ENCODE peak calls at places on chromosomes 2 and 18, in seven cellular contexts. B is kidney epithelial cell; Y is fibroblast of lung; U is CD8-positive, alpha-beta memory T cell; Q is WERI-Rb-1; W is neuronal stem cell; M is Jurkat, Clone E6-1. I is an unnamed sample.

GRCh38 chr2:130183500-130184373 is 1.7 kb downstream of the MZT2B start:
- DNase-seq in B (no peak), Y (peak; percentile 33), U (no peak), Q (no peak), W (peak; percentile 37), M (no peak), I (no peak)

GRCh38 chr18:75114231-75114630 is 94.7 kb downstream of the PTGR3 start:
- DNase-seq in B (no peak), Y (no peak), U (no peak), Q (no peak), W (no peak), M (no peak), I (no peak)

GRCh38 chr2:208565690-208566421 is 159.3 kb downstream of the PTH2R start:
- DNase-seq in B (no peak), Y (no peak), U (no peak), Q (no peak), W (no peak), M (peak; percentile 5), I (no peak)

GRCh38 chr2:134206573-134206972 is 47.3 kb upstream of the MGAT5 start:
- DNase-seq in B (no peak), Y (peak; percentile 34), U (no peak), Q (no peak), W (no peak), M (no peak), I (no peak)

GRCh38 chr2:209321076-209321475 is 102.8 kb upstream of the MAP2 start:
- DNase-seq in B (peak; percentile 44), Y (peak; percentile 69), U (no peak), Q (no peak), W (no peak), M (no peak), I (no peak)

GRCh38 chr2:240413813-240414429 is 21.5 kb upstream of the GPC1 start:
- DNase-seq in B (no peak), Y (no peak), U (no peak), Q (peak; percentile 0), W (no peak), M (no peak), I (no peak)

GRCh38 chr2:207142461-207142860 is 23.3 kb downstream of the KLF7 start:
- DNase-seq in B (no peak), Y (no peak), U (no peak), Q (no peak), W (no peak), M (no peak), I (peak; percentile 61)

GRCh38 chr2:54444503-54444902 is 11.6 kb upstream of the SPTBN1 start:
- DNase-seq in B (no peak), Y (no peak), U (no peak), Q (no peak), W (no peak), M (no peak), I (no peak)

GRCh38 chr2:238912916-238913875 is 65.3 kb downstream of the TWIST2 start:
- DNase-seq in B (no peak), Y (no peak), U (no peak), Q (no peak), W (no peak), M (no peak), I (no peak)

GRCh38 chr18:23069481-23069880 is 65.8 kb upstream of the CABLES1 start:
- DNase-seq in B (no peak), Y (no peak), U (peak; percentile 68), Q (no peak), W (no peak), M (no peak), I (no peak)

GRCh38 chr2:203820969-203821368 is 46.6 kb upstream of the CTLA4 start:
- DNase-seq in B (no peak), Y (no peak), U (no peak), Q (no peak), W (no peak), M (no peak), I (no peak)

GRCh38 chr2:207483477-207483876 is 46.3 kb upstream of the CREB1 start:
- DNase-seq in B (no peak), Y (no peak), U (no peak), Q (no peak), W (no peak), M (no peak), I (no peak)

GRCh38 chr2:177322801-177323261 is 58.3 kb upstream of the NFE2L2 start:
- DNase-seq in B (no peak), Y (no peak), U (no peak), Q (no peak), W (no peak), M (no peak), I (no peak)

GRCh38 chr2:2648094-2648493 is 317.0 kb upstream of the MYT1L start:
- DNase-seq in B (no peak), Y (no peak), U (no peak), Q (no peak), W (no peak), M (no peak), I (no peak)

GRCh38 chr2:199911877-199912161 is 726 bp downstream of the C2orf69 start:
- DNase-seq in B (no peak), Y (no peak), U (no peak), Q (no peak), W (no peak), M (no peak), I (no peak)

GRCh38 chr18:63757541-63757940 is 17.7 kb upstream of the SERPINB7 start:
- DNase-seq in B (no peak), Y (no peak), U (no peak), Q (no peak), W (no peak), M (no peak), I (no peak)

GRCh38 chr2:27001851-27002369 is 30.9 kb upstream of the TMEM214 start:
- DNase-seq in B (no peak), Y (no peak), U (no peak), Q (no peak), W (no peak), M (no peak), I (no peak)

GRCh38 chr2:229980440-229981184 is 58.3 kb downstream of the FBXO36 start:
- DNase-seq in B (no peak), Y (peak; percentile 39), U (no peak), Q (no peak), W (no peak), M (peak; percentile 11), I (no peak)

GRCh38 chr18:48405108-48405507 is 4.1 kb downstream of the ZBTB7C start:
- DNase-seq in B (no peak), Y (peak; percentile 51), U (no peak), Q (no peak), W (no peak), M (no peak), I (no peak)

GRCh38 chr2:138615257-138615656 is 113.7 kb downstream of the SPOPL start:
- DNase-seq in B (peak; percentile 96), Y (no peak), U (no peak), Q (no peak), W (no peak), M (no peak), I (no peak)

GRCh38 chr2:218981390-218982311 is 3.3 kb downstream of the FEV start:
- DNase-seq in B (no peak), Y (no peak), U (no peak), Q (peak; percentile 55), W (no peak), M (no peak), I (no peak)

DNA sequence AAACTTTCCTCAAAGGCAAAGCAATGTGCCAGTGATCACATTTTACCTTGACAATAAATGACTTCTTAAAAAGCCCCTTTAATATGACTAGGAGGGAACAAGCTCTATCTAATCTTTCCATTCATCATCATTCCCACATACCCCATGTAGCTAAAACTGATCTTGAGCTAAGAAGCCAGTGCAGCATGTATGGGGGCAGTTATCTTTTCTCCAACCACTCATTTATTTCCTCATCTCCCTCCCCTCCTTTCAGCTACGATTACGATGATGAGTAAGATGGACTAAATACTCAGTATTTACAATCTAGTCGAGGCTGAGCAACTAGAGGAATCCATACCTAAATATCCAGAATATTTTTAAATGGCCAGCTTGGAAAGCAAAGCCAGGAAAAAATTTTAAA is 35.5 kb downstream of the PNO1 start:
- DNase-seq in B (no peak), Y (no peak), U (no peak), Q (no peak), W (no peak), M (no peak), I (no peak)
- H3K4me3 ChIP-seq in B (no peak overlapping the region), Y (no peak overlapping the region), U (no peak overlapping the region), Q (no peak overlapping the region), W (no peak overlapping the region), M (no peak overlapping the region), I (no peak overlapping the region)

GRCh38 chr2:194346189-194346588 is 1310.8 kb upstream of the SLC39A10 start:
- DNase-seq in B (no peak), Y (no peak), U (no peak), Q (no peak), W (peak; percentile 18), M (no peak), I (no peak)

GRCh38 chr2:194343167-194343566 is 1313.9 kb upstream of the SLC39A10 start:
- DNase-seq in B (no peak), Y (no peak), U (no peak), Q (no peak), W (no peak), M (no peak), I (no peak)

GRCh38 chr2:194345347-194345746 is 1311.7 kb upstream of the SLC39A10 start:
- DNase-seq in B (no peak), Y (no peak), U (no peak), Q (no peak), W (no peak), M (no peak), I (no peak)
- H3K4me3 ChIP-seq in B (no peak overlapping the region), Y (no peak overlapping the region), U (no peak overlapping the region), Q (no peak overlapping the region), W (no peak overlapping the region), M (no peak overlapping the region), I (no peak overlapping the region)

DNA sequence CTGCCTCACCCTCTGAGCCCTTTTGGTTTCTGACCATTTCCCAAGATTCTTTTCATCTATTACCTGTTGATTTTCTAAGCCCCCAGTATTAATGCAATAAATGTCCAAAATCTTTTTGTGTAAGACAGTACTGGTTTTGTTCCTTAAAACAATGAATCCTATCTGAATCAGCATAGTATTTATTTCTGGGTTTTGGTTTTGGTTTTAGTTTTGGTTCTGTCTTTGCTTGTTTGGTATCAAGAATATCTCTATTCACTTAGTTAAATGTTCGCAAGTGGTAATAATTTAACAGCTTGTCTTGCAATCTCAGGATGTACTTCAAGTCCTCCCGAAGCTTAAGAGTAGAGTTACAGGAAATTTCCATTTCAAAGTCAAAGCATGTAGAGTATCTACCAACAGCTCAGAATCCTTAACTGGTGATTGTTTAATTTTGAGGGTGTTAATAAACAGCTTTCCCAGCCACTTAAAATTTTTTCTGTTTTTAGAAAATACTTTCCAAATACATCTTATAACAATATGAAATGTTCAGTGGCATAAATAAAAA is 67.7 kb upstream of the NEDD4L start:
- DNase-seq in B (no peak), Y (no peak), U (no peak), Q (no peak), W (no peak), M (no peak), I (no peak)
- H3K4me3 ChIP-seq in B (no peak overlapping the region), Y (no peak overlapping the region), U (no peak overlapping the region), Q (no peak overlapping the region), W (no peak overlapping the region), M (no peak overlapping the region), I (no peak overlapping the region)

DNA sequence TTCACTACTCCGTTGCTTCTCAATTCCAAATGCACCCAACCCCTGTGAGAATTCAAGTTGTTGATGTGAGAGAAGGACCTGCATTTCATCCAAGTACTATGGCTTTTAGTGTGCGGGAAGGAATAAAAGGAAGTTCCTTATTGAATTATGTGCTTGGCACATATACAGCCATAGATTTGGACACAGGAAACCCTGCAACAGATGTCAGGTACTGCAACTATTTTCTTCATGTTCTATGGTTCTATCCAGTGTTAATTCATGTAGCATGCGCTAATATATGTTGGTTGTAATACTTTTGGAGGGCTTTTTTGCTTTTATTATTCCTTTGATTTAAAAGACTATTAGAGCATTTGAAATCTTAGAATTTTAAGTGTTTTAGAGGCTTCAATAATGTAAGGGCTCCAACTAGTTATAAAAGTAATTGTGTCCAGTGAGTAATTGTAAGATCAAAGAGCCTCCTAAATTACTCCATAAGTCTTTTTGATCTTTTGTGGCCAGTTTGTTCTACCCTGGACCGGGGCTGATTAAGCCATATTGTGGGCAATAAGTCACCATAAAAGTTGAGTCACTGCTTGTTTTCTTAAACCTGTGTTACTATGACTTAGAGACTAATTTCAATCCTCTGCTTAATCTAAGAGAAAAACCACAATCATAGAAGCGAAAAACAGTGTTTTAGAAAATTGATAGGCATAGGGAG is 22.9 kb downstream of the DSG4 start:
- DNase-seq in B (peak; percentile 65), Y (no peak), U (no peak), Q (no peak), W (no peak), M (no peak), I (no peak)
- H3K4me3 ChIP-seq in B (no peak overlapping the region), Y (no peak overlapping the region), U (no peak overlapping the region), Q (no peak overlapping the region), W (no peak overlapping the region), M (no peak overlapping the region), I (no peak overlapping the region)

I was measured in CD4-positive, CD25-positive, alpha-beta regulatory T cell.